ENCODE peak calls at places on chromosomes 13 and 19, in four cellular contexts. P, Q, W and Z are unnamed samples.
A peak's percentile ranks its signal among the peaks of the same experiment; 100 is the strongest.

GRCh38 chr13:48571121-48571901 is 38.4 kb upstream of the RCBTB2 start:
- DNase-seq in P (peak; percentile 18), Q (no peak), W (peak; percentile 84), Z (no peak)

GRCh38 chr13:75771818-75772217 is 135.7 kb downstream of the LMO7 start:
- DNase-seq in P (no peak), Q (no peak), W (peak; percentile 84), Z (peak; percentile 81)

GRCh38 chr19:4454952-4455738 is 2.4 kb downstream of the UBXN6 start:
- DNase-seq in P (no peak), Q (no peak), W (peak; percentile 31), Z (no peak)

GRCh38 chr13:50224534-50224933 is 209.3 kb downstream of the KCNRG start:
- DNase-seq in P (no peak), Q (no peak), W (peak; percentile 24), Z (no peak)

GRCh38 chr19:40737102-40737644 is 13.1 kb downstream of the ACTMAP start:
- DNase-seq in P (no peak), Q (no peak), W (no peak), Z (no peak)

GRCh38 chr13:49308104-49308875 is 60.6 kb downstream of the CDADC1 start:
- DNase-seq in P (peak; percentile 72), Q (no peak), W (peak; percentile 74), Z (no peak)

GRCh38 chr19:10402441-10403038 is 802 bp downstream of the CDC37 start:
- DNase-seq in P (no peak), Q (no peak), W (no peak), Z (no peak)

GRCh38 chr19:54390942-54391577 is 24.2 kb upstream of the TTYH1 start:
- DNase-seq in P (peak; percentile 13), Q (peak; percentile 61), W (peak; percentile 53), Z (no peak)

GRCh38 chr19:41861846-41862245 is 1.8 kb downstream of the RPS19 start:
- DNase-seq in P (no peak), Q (no peak), W (no peak), Z (no peak)

GRCh38 chr13:107964356-107964755 is 251.0 kb downstream of the LIG4 start:
- DNase-seq in P (no peak), Q (no peak), W (no peak), Z (no peak)

GRCh38 chr13:49693191-49693733 is 2.0 kb upstream of the EBPL start:
- DNase-seq in P (no peak), Q (no peak), W (no peak), Z (no peak)